ENCODE peak calls at places on chromosome 1, in six cellular contexts. K is endothelial cell, Y is AG09309, H is nephron progenitor cell, Z is B cell, D is neural crest cell. I is an unnamed sample.

GRCh38 chr1:201682964-201683363 is 144.0 kb downstream of the NAV1 start:
- DNase-seq in K (no peak), Y (no peak), H (no peak), Z (no peak), D (no peak), I (no peak)

GRCh38 chr1:17802945-17803344 is 47.8 kb downstream of the ACTL8 start:
- DNase-seq in K (no peak), Y (no peak), H (no peak), Z (no peak), D (no peak), I (no peak)

GRCh38 chr1:67126111-67126746 is 8.5 kb downstream of the C1orf141 start:
- DNase-seq in K (no peak), Y (no peak), H (no peak), Z (no peak), D (no peak), I (no peak)

GRCh38 chr1:183483224-183483623 is 10.9 kb downstream of the SMG7 start:
- DNase-seq in K (no peak), Y (no peak), H (no peak), Z (no peak), D (no peak), I (no peak)

GRCh38 chr1:216422821-216423529 is at the start of gene USH2A:
- DNase-seq in K (no peak), Y (no peak), H (peak), Z (no peak), D (peak), I (no peak)

GRCh38 chr1:7912743-7913557 is 27.7 kb downstream of the TNFRSF9 start:
- DNase-seq in K (no peak), Y (no peak), H (no peak), Z (peak), D (no peak), I (no peak)

GRCh38 chr1:28917757-28918118 is 3.4 kb downstream of the EPB41 start:
- DNase-seq in K (no peak), Y (no peak), H (no peak), Z (no peak), D (no peak), I (no peak)

GRCh38 chr1:83860506-83861221 is 138.3 kb downstream of the TTLL7 start:
- DNase-seq in K (peak), Y (no peak), H (peak), Z (peak), D (peak), I (no peak)

GRCh38 chr1:115275216-115275615 is 62.8 kb downstream of the NGF start:
- DNase-seq in K (no peak), Y (no peak), H (no peak), Z (no peak), D (no peak), I (no peak)

GRCh38 chr1:227343727-227344551 is 25.6 kb upstream of the CDC42BPA start:
- DNase-seq in K (no peak), Y (peak), H (no peak), Z (no peak), D (no peak), I (peak)

GRCh38 chr1:186754542-186755150 is 74.1 kb upstream of the PLA2G4A start:
- DNase-seq in K (no peak), Y (no peak), H (no peak), Z (no peak), D (no peak), I (peak)

GRCh38 chr1:206557636-206558473 is 50.5 kb downstream of the RASSF5 start:
- DNase-seq in K (no peak), Y (no peak), H (no peak), Z (peak), D (no peak), I (no peak)

GRCh38 chr1:213987876-213988638 is at the start of gene PROX1:
- DNase-seq in K (peak), Y (peak), H (peak), Z (peak), D (peak), I (peak)

GRCh38 chr1:155083865-155084721 is 5.5 kb downstream of the EFNA3 start:
- DNase-seq in K (no peak), Y (no peak), H (no peak), Z (no peak), D (no peak), I (no peak)

GRCh38 chr1:165666152-165666551 is 32.2 kb downstream of the ALDH9A1 start:
- DNase-seq in K (no peak), Y (peak), H (no peak), Z (no peak), D (no peak), I (no peak)

GRCh38 chr1:165253818-165254254 is 102.7 kb downstream of the LMX1A start:
- DNase-seq in K (no peak), Y (no peak), H (no peak), Z (no peak), D (no peak), I (no peak)

GRCh38 chr1:91609571-91609970 is 108.9 kb downstream of the CDC7 start:
- DNase-seq in K (no peak), Y (no peak), H (no peak), Z (no peak), D (no peak), I (peak)

GRCh38 chr1:21318714-21319159 is 28.5 kb upstream of the ECE1 start:
- DNase-seq in K (no peak), Y (no peak), H (peak), Z (no peak), D (no peak), I (no peak)

GRCh38 chr1:107529511-107530149 is 388.8 kb downstream of the NTNG1 start:
- DNase-seq in K (peak), Y (peak), H (peak), Z (peak), D (peak), I (peak)

GRCh38 chr1:115813735-115814134 is 27.2 kb downstream of the NHLH2 start:
- DNase-seq in K (no peak), Y (no peak), H (no peak), Z (no peak), D (no peak), I (no peak)

GRCh38 chr1:67941746-67942145 is 108.5 kb upstream of the GNG12 start:
- DNase-seq in K (no peak), Y (no peak), H (no peak), Z (no peak), D (no peak), I (no peak)

GRCh38 chr1:10399487-10399917 is 638 bp downstream of the PGD start:
- DNase-seq in K (no peak), Y (no peak), H (no peak), Z (no peak), D (peak), I (no peak)

GRCh38 chr1:11558286-11558685 is 79.3 kb downstream of the DISP3 start:
- DNase-seq in K (no peak), Y (no peak), H (no peak), Z (no peak), D (no peak), I (no peak)

GRCh38 chr1:156385534-156386031 is 16.6 kb downstream of the RHBG start:
- DNase-seq in K (peak), Y (peak), H (peak), Z (peak), D (peak), I (no peak)

GRCh38 chr1:236854602-236854978 is 59.5 kb downstream of the MTR start:
- DNase-seq in K (no peak), Y (peak), H (no peak), Z (no peak), D (no peak), I (no peak)

GRCh38 chr1:27602510-27603319 is 1.2 kb downstream of the AHDC1 start:
- DNase-seq in K (peak), Y (no peak), H (peak), Z (no peak), D (no peak), I (no peak)

GRCh38 chr1:228987736-228988506 is 252.6 kb downstream of the RHOU start:
- DNase-seq in K (no peak), Y (no peak), H (no peak), Z (no peak), D (no peak), I (no peak)

GRCh38 chr1:156387899-156388813 is 19.1 kb downstream of the RHBG start:
- DNase-seq in K (peak), Y (no peak), H (peak), Z (no peak), D (peak), I (no peak)

GRCh38 chr1:119712342-119713038 is 756 bp downstream of the PHGDH start:
- DNase-seq in K (peak), Y (peak), H (peak), Z (no peak), D (peak), I (peak)

GRCh38 chr1:220330265-220330664 is 58.0 kb upstream of the RAB3GAP2 start:
- DNase-seq in K (no peak), Y (peak), H (no peak), Z (no peak), D (no peak), I (no peak)

GRCh38 chr1:117059334-117059677 is 820 bp upstream of the TTF2 start:
- DNase-seq in K (peak), Y (no peak), H (no peak), Z (peak), D (no peak), I (no peak)

GRCh38 chr1:244046907-244047738 is 4.0 kb upstream of the ZBTB18 start:
- DNase-seq in K (no peak), Y (no peak), H (no peak), Z (no peak), D (no peak), I (no peak)

GRCh38 chr1:222974496-222974895 is 159.7 kb downstream of the DISP1 start:
- DNase-seq in K (no peak), Y (peak), H (no peak), Z (no peak), D (no peak), I (peak)

GRCh38 chr1:115712911-115713609 is 55.5 kb downstream of the CASQ2 start:
- DNase-seq in K (no peak), Y (no peak), H (no peak), Z (no peak), D (no peak), I (no peak)

GRCh38 chr1:204986181-204986580 is 56.8 kb upstream of the CNTN2 start:
- DNase-seq in K (no peak), Y (no peak), H (no peak), Z (no peak), D (no peak), I (no peak)

GRCh38 chr1:205870236-205870635 is 20.3 kb upstream of the PM20D1 start:
- DNase-seq in K (no peak), Y (no peak), H (no peak), Z (no peak), D (no peak), I (no peak)

GRCh38 chr1:31715097-31715872 is 11.5 kb upstream of the COL16A1 start:
- DNase-seq in K (peak), Y (peak), H (peak), Z (no peak), D (peak), I (no peak)

GRCh38 chr1:13829152-13829769 is 129.3 kb downstream of the PRDM2 start:
- DNase-seq in K (no peak), Y (no peak), H (no peak), Z (no peak), D (no peak), I (no peak)

GRCh38 chr1:75632350-75632949 is 21.5 kb upstream of the SLC44A5 start:
- DNase-seq in K (peak), Y (peak), H (peak), Z (peak), D (peak), I (peak)

DNA sequence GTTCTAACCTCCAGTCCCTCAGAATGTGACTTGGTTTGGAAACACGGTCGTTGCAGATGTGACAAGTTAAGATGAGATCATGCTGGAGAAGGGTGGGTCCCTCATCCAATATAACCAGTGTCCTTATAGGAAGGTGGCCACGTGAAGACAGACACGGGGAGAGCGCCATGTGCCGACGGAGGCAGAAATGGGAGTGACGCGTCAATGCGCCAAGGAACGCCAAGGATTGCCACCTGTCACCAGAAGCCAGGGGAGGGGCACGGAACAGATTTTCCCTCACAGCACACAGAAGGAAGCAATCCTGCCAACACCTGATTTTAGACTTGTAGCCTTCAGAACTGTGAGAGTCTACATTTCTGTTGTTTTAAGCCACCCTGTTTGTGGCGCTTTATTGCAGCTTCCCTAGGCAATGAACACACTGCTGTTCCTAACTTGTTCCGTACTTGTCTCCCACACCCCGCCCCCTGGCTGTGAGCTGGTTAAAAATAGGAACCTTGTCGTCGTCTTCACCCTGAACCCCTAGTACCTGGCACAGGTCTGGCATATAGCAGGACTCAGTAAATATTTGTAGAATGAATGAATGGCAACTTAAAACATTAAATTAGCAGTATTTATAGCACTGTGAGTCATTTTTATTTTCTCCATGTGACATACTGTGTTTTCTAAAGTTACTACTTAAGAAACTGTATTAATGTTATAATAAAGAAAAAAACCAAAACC is 14.2 kb downstream of the RIMS3 start:
- DNase-seq in K (no peak), Y (no peak), H (no peak), Z (no peak), D (no peak), I (no peak)
- TF ChIP-seq CTCF in K (no peak), Y (no peak), H (no peak), Z (no peak), D (no peak), I (no peak)

DNA sequence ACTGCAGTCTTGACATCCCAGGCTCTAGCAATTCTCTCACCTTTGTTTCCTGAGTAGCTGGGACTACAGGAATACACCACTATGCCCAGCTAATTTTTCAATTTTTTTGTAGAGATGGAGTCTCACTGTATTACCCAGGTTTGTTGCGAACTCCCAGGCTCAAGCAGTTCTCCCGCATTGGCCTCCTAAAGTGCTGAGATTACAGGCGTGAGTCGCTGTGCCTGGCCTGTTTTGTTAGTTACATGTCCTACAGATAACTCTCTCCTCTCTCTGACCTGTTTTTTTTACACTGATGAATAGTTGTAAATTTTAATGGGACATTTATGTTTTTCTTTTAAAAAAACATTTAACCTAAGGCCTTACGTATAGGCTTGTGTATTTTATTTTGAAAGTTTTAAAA is 19.8 kb downstream of the PTBP2 start:
- DNase-seq in K (no peak), Y (no peak), H (no peak), Z (no peak), D (no peak), I (no peak)
- TF ChIP-seq CTCF in K (no peak), Y (no peak), H (no peak), Z (no peak), D (no peak), I (no peak)

GRCh38 chr1:112957133-112957812 is 1.3 kb upstream of the SLC16A1 start:
- DNase-seq in K (no peak), Y (peak), H (peak), Z (peak), D (peak), I (peak)

GRCh38 chr1:112956503-112957132 is 622 bp upstream of the SLC16A1 start:
- DNase-seq in K (no peak), Y (no peak), H (no peak), Z (peak), D (no peak), I (no peak)

GRCh38 chr1:112955678-112956502 is at the start of gene SLC16A1:
- DNase-seq in K (peak), Y (peak), H (peak), Z (peak), D (peak), I (peak)

GRCh38 chr1:112954059-112954458 is 1.9 kb downstream of the SLC16A1 start:
- DNase-seq in K (no peak), Y (no peak), H (no peak), Z (no peak), D (no peak), I (no peak)

GRCh38 chr1:112954945-112955677 is 885 bp downstream of the SLC16A1 start:
- DNase-seq in K (peak), Y (no peak), H (peak), Z (peak), D (peak), I (no peak)
- TF ChIP-seq CTCF in K (no peak), Y (no peak), H (no peak), Z (no peak), D (no peak), I (no peak)

GRCh38 chr1:22420456-22421053 is 31.1 kb upstream of the ZBTB40 start:
- DNase-seq in K (peak), Y (no peak), H (peak), Z (peak), D (peak), I (peak)
- TF ChIP-seq CTCF in K (peak), Y (peak), H (peak), Z (peak), D (peak), I (peak)

DNA sequence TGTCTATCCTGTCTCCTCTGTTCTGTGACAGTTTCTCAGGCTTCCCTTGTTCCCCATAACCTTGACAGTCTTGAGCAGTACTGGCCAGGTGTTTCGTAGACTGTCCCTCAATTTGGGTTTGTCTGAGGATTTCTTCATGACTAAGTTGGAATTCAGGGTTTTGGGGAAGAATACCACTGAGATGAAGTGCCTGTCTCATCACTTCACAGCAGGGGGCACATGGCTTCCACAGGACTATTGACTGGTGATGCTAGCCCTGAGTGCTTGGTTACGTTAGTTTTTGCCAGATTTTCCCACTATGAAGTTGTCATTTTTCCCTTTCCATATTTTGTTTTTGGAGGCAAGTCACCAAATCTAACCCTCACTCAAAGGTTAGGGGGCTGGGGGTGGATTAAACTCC is 45.7 kb downstream of the CDCP2 start:
- DNase-seq in K (no peak), Y (no peak), H (no peak), Z (no peak), D (no peak), I (no peak)
- TF ChIP-seq CTCF in K (no peak), Y (peak), H (no peak), Z (no peak), D (peak), I (peak)

GRCh38 chr1:73813726-73814125 is 384.2 kb downstream of the LRRIQ3 start:
- DNase-seq in K (no peak), Y (no peak), H (no peak), Z (no peak), D (no peak), I (no peak)
- TF ChIP-seq CTCF in K (no peak), Y (no peak), H (no peak), Z (no peak), D (no peak), I (no peak)

I was measured in AG09319.